ENCODE peak calls at places on chromosomes 3 and 15, in nine cellular contexts. X, V, B, Q, N, F, P, L and D are unnamed samples.

GRCh38 chr15:33234019-33234418 is 39.5 kb upstream of the FMN1 start:
- DNase-seq in X (no peak), V (peak; percentile 62), B (no peak), Q (peak; percentile 9), N (no peak), F (peak; percentile 52), P (no peak), L (no peak), D (peak; percentile 35)

GRCh38 chr15:58870451-58870850 is 63.0 kb downstream of the SLTM start:
- DNase-seq in X (no peak), V (no peak), B (no peak), Q (no peak), N (no peak), F (peak; percentile 7), P (no peak), L (no peak), D (peak; percentile 63)

GRCh38 chr3:114025451-114025850 is 30.9 kb downstream of the CCDC191 start:
- DNase-seq in X (no peak), V (no peak), B (no peak), Q (no peak), N (no peak), F (no peak), P (no peak), L (no peak), D (no peak)

GRCh38 chr3:25037049-25037547 is 391.0 kb upstream of the RARB start:
- DNase-seq in X (no peak), V (no peak), B (no peak), Q (no peak), N (no peak), F (no peak), P (no peak), L (no peak), D (no peak)

GRCh38 chr3:27521179-27521871 is 37.1 kb upstream of the SLC4A7 start:
- DNase-seq in X (no peak), V (peak; percentile 81), B (no peak), Q (no peak), N (no peak), F (peak; percentile 95), P (no peak), L (no peak), D (peak; percentile 97)

GRCh38 chr15:85579957-85580694 is 199.7 kb downstream of the AKAP13 start:
- DNase-seq in X (peak; percentile 64), V (no peak), B (no peak), Q (no peak), N (no peak), F (peak; percentile 64), P (no peak), L (no peak), D (no peak)

GRCh38 chr3:98954806-98955205 is 53.3 kb upstream of the DCBLD2 start:
- DNase-seq in X (no peak), V (peak; percentile 68), B (no peak), Q (no peak), N (no peak), F (peak; percentile 55), P (no peak), L (no peak), D (peak; percentile 81)

GRCh38 chr3:24545917-24546316 is 51.3 kb upstream of the THRB start:
- DNase-seq in X (peak; percentile 11), V (no peak), B (no peak), Q (no peak), N (no peak), F (peak; percentile 48), P (no peak), L (no peak), D (peak; percentile 62)